ENCODE peak calls at places on chromosome 3, in four cellular contexts. K is H1, T is HepG2, E is GM12878. X is an unnamed sample.

GRCh38 chr3:25724948-25725645 is 58.1 kb downstream of the NGLY1 start:
- DNase-seq in K (no peak), T (no peak), E (no peak), X (no peak)

GRCh38 chr3:39911465-39912309 is 102.3 kb downstream of the MYRIP start:
- DNase-seq in K (peak), T (peak), E (no peak), X (peak)

GRCh38 chr3:174495231-174495755 is 363.8 kb upstream of the NAALADL2 start:
- DNase-seq in K (no peak), T (no peak), E (no peak), X (no peak)

GRCh38 chr3:52244061-52244628 is 1.4 kb upstream of the PPM1M start:
- DNase-seq in K (no peak), T (no peak), E (peak), X (no peak)

GRCh38 chr3:66819993-66820501 is 178.1 kb upstream of the KBTBD8 start:
- DNase-seq in K (no peak), T (peak), E (no peak), X (no peak)

GRCh38 chr3:119221779-119222320 is 18.8 kb downstream of the B4GALT4 start:
- DNase-seq in K (no peak), T (no peak), E (no peak), X (no peak)

GRCh38 chr3:55327131-55327920 is 159.8 kb downstream of the WNT5A start:
- DNase-seq in K (no peak), T (no peak), E (no peak), X (no peak)

GRCh38 chr3:122268257-122269024 is 56.6 kb upstream of the CSTA start:
- DNase-seq in K (no peak), T (no peak), E (no peak), X (no peak)

GRCh38 chr3:43754316-43754715 is 63.6 kb downstream of the ABHD5 start:
- DNase-seq in K (no peak), T (no peak), E (no peak), X (no peak)

GRCh38 chr3:120280566-120280965 is 4.5 kb downstream of the GPR156 start:
- DNase-seq in K (no peak), T (no peak), E (no peak), X (no peak)

GRCh38 chr3:53509494-53509893 is 15.1 kb downstream of the CACNA1D start:
- DNase-seq in K (no peak), T (no peak), E (no peak), X (no peak)

GRCh38 chr3:73576995-73577394 is 47.7 kb downstream of the PDZRN3 start:
- DNase-seq in K (no peak), T (no peak), E (no peak), X (no peak)

GRCh38 chr3:150697646-150698045 is 6.1 kb downstream of the ERICH6 start:
- DNase-seq in K (no peak), T (no peak), E (no peak), X (no peak)

GRCh38 chr3:62051506-62051905 is 321.8 kb downstream of the FEZF2 start:
- DNase-seq in K (no peak), T (peak), E (no peak), X (peak)

GRCh38 chr3:151345854-151346253 is 16.5 kb upstream of the P2RY13 start:
- DNase-seq in K (no peak), T (no peak), E (no peak), X (no peak)

GRCh38 chr3:138072816-138073215 is 42.6 kb downstream of the DZIP1L start:
- DNase-seq in K (no peak), T (no peak), E (no peak), X (no peak)

GRCh38 chr3:129077222-129077621 is 16.6 kb downstream of the GP9 start:
- DNase-seq in K (no peak), T (peak), E (no peak), X (no peak)

GRCh38 chr3:196666001-196666867 is 26.7 kb downstream of the NRROS start:
- DNase-seq in K (peak), T (peak), E (no peak), X (peak)

GRCh38 chr3:183341545-183342288 is 86.7 kb downstream of the MCF2L2 start:
- DNase-seq in K (no peak), T (no peak), E (no peak), X (no peak)

GRCh38 chr3:116939550-116939949 is 230.0 kb downstream of the TUSC7 start:
- DNase-seq in K (no peak), T (no peak), E (no peak), X (no peak)

GRCh38 chr3:170759511-170760173 is 110.4 kb downstream of the RPL22L1 start:
- DNase-seq in K (no peak), T (no peak), E (no peak), X (no peak)

GRCh38 chr3:129432036-129432435 is 3.6 kb upstream of the EFCAB12 start:
- DNase-seq in K (no peak), T (no peak), E (no peak), X (no peak)

GRCh38 chr3:172804323-172804722 is 53.8 kb downstream of the ECT2 start:
- DNase-seq in K (no peak), T (no peak), E (no peak), X (no peak)

GRCh38 chr3:87541711-87542110 is 265.3 kb upstream of the POU1F1 start:
- DNase-seq in K (no peak), T (no peak), E (no peak), X (no peak)

GRCh38 chr3:65039754-65040210 is 352.0 kb upstream of the ADAMTS9 start:
- DNase-seq in K (no peak), T (peak), E (no peak), X (no peak)

DNA sequence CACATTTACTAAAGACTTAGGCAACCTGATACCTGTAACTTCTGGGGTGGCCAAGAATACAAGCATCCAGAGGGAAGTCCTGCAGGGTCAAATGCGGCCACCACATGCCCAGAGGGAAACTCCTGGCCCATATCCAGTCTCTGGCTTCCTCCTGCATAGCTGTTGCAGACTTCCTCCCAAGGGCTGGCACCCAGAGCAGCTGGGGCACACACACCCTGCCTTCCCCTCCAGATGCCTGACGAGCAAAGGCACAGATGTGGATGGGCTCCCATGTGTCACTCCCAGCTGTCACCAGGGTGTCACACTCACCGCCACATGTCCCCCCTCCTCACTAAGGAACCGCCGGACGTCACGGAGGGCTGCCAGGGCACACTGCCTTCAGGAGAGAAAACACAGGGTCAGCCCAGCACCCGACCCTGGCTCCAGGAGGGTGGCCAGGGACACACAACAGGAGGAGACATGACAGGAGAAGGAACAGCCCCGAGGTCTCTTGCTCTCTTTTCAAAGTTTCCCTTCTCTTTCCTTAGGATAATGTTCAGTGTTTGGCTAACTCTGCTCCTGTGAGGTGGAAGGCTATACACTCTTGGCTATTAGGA is 13.2 kb downstream of the PFKFB4 start:
- DNase-seq in K (no peak), T (no peak), E (no peak), X (no peak)
- TF ChIP-seq YY1 in K (no peak), T (no peak), E (no peak), X (no peak)

GRCh38 chr3:45551214-45552010 is 43.1 kb upstream of the LIMD1 start:
- DNase-seq in K (no peak), T (peak), E (no peak), X (no peak)
- TF ChIP-seq SUZ12 in K (no peak), T (no peak), E (no peak), X (no peak)

GRCh38 chr3:184603156-184604030 is 41.8 kb downstream of the EPHB3 start:
- DNase-seq in K (no peak), T (no peak), E (no peak), X (no peak)
- H3K4me3 ChIP-seq in K (peak), T (no peak), E (no peak), X (peak)

DNA sequence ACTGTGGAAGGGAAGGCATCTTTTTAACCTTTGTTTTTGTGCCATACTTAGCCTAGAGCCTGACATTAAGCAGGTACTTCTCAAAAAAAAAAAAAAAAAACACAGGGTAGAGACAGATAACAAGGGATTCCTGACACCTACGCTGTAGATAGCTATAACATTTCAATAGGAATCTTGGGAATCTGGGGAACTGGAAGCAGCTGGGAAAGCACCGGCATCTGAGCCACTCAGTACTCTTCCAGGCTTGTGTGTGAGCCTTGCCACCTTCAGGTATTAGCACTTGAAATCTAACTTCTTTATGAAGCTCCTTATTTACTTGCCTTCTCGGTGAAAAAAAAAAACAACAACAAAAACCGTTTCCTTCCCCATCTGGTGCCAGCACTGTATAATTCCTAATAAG is 46.8 kb downstream of the PIK3CA start:
- DNase-seq in K (no peak), T (no peak), E (no peak), X (no peak)
- TF ChIP-seq YY1 in K (no peak), T (no peak), E (no peak), X (no peak)